ENCODE peak calls at places on chromosomes 12 and 14, in nine cellular contexts. X, C, Z, W, B, U, V, F and T are unnamed samples.

GRCh38 chr12:120890963-120891362 is 13.2 kb downstream of the SPPL3 start:
- DNase-seq in U (no peak), V (no peak), Z (peak), X (no peak), C (no peak), B (no peak), F (no peak), W (no peak), T (no peak)

GRCh38 chr14:30553311-30553989 is 5.5 kb upstream of the G2E3 start:
- DNase-seq in F (no peak), V (no peak), W (peak), Z (no peak), U (no peak), C (no peak), B (no peak), X (no peak), T (no peak)

GRCh38 chr14:26867171-26867757 is 269.4 kb upstream of the NOVA1 start:
- DNase-seq in X (no peak), U (no peak), F (no peak), V (no peak), Z (no peak), W (no peak), B (no peak), C (no peak), T (no peak)

GRCh38 chr12:18750087-18750486 is 12.2 kb downstream of the CAPZA3 start:
- DNase-seq in F (no peak), U (no peak), B (no peak), W (no peak), V (no peak), Z (no peak), X (no peak), C (no peak), T (no peak)

GRCh38 chr14:94903338-94903737 is 133.4 kb upstream of the GSC start:
- DNase-seq in W (no peak), B (no peak), Z (no peak), V (no peak), C (no peak), U (no peak), X (no peak), F (peak), T (peak)

GRCh38 chr14:33997611-33998010 is 46.7 kb upstream of the EGLN3 start:
- DNase-seq in F (no peak), Z (no peak), X (no peak), V (no peak), U (no peak), B (no peak), C (no peak), W (no peak), T (no peak)

GRCh38 chr12:39587247-39587646 is 32.4 kb downstream of the ABCD2 start:
- DNase-seq in V (no peak), C (no peak), F (no peak), W (peak), U (no peak), B (no peak), Z (no peak), X (no peak), T (no peak)

GRCh38 chr14:91108941-91109611 is 4.8 kb upstream of the DGLUCY start:
- DNase-seq in C (peak), V (no peak), X (peak), U (peak), W (no peak), F (peak), Z (peak), B (no peak), T (no peak)

GRCh38 chr12:89372584-89373370 is 20.5 kb upstream of the DUSP6 start:
- DNase-seq in B (no peak), U (no peak), F (no peak), C (no peak), Z (no peak), V (no peak), W (no peak), X (no peak), T (no peak)

GRCh38 chr12:103547929-103548328 is 39.1 kb upstream of the STAB2 start:
- DNase-seq in V (no peak), U (no peak), Z (no peak), C (no peak), X (no peak), W (no peak), B (no peak), F (no peak), T (no peak)

GRCh38 chr14:69755784-69756183 is 11.2 kb upstream of the SRSF5 start:
- DNase-seq in B (no peak), U (no peak), W (no peak), C (peak), Z (no peak), V (no peak), X (no peak), F (no peak), T (no peak)

GRCh38 chr12:108890208-108890607 is 10.3 kb downstream of the DAO start:
- DNase-seq in C (no peak), F (no peak), V (no peak), U (no peak), W (no peak), X (no peak), B (peak), Z (peak), T (peak)

GRCh38 chr12:56220611-56221232 is 1.0 kb downstream of the RNF41 start:
- DNase-seq in C (no peak), V (no peak), F (no peak), U (no peak), Z (peak), B (no peak), W (no peak), X (no peak), T (no peak)

GRCh38 chr12:42332301-42332894 is 6.4 kb downstream of the PPHLN1 start:
- DNase-seq in X (no peak), W (peak), V (no peak), B (no peak), F (no peak), Z (peak), C (no peak), U (no peak), T (no peak)

GRCh38 chr12:113149361-113150150 is at the start of gene CFAP73:
- DNase-seq in U (peak), V (no peak), X (peak), C (peak), W (peak), B (peak), Z (peak), F (no peak), T (no peak)

GRCh38 chr14:44914849-44915248 is 46.9 kb downstream of the KLHL28 start:
- DNase-seq in U (no peak), C (no peak), V (no peak), B (no peak), W (no peak), Z (no peak), F (no peak), X (no peak), T (no peak)

GRCh38 chr12:3122841-3123678 is 45.9 kb downstream of the TSPAN9 start:
- DNase-seq in Z (peak), F (no peak), U (peak), V (no peak), W (no peak), C (no peak), X (no peak), B (no peak), T (peak)

GRCh38 chr12:42234970-42235369 is 3.1 kb downstream of the YAF2 start:
- DNase-seq in V (no peak), X (no peak), U (no peak), C (no peak), W (no peak), Z (no peak), B (no peak), F (no peak), T (no peak)

GRCh38 chr12:57522887-57523705 is 472 bp downstream of the MBD6 start:
- DNase-seq in U (peak), V (peak), X (peak), F (peak), B (peak), C (peak), W (no peak), Z (peak), T (peak)

GRCh38 chr12:78183854-78184253 is 353.2 kb downstream of the NAV3 start:
- DNase-seq in B (no peak), X (no peak), Z (peak), F (no peak), U (no peak), C (no peak), V (no peak), W (no peak), T (no peak)

GRCh38 chr12:78864483-78865296 is at the start of gene SYT1:
- DNase-seq in C (peak), V (no peak), F (peak), W (no peak), Z (peak), B (peak), X (no peak), U (peak), T (peak)

GRCh38 chr12:76922821-76923315 is 44.0 kb upstream of the CSRP2 start:
- DNase-seq in B (no peak), V (no peak), W (no peak), U (no peak), Z (no peak), F (no peak), X (no peak), C (no peak), T (no peak)

GRCh38 chr12:84874125-84874824 is 38.3 kb downstream of the SLC6A15 start:
- DNase-seq in C (no peak), V (no peak), X (no peak), B (no peak), U (no peak), Z (peak), F (no peak), W (peak), T (no peak)

GRCh38 chr12:42568952-42569916 is 20.3 kb downstream of the PRICKLE1 start:
- DNase-seq in B (no peak), C (no peak), Z (peak), V (no peak), W (peak), X (no peak), U (no peak), F (no peak), T (no peak)

GRCh38 chr14:104429291-104429861 is 150.2 kb upstream of the C14orf180 start:
- DNase-seq in W (no peak), B (no peak), Z (no peak), V (peak), F (no peak), C (no peak), X (no peak), U (no peak), T (no peak)

GRCh38 chr12:45407188-45407850 is 191.4 kb downstream of the ANO6 start:
- DNase-seq in U (no peak), W (no peak), C (no peak), B (no peak), Z (no peak), X (peak), F (peak), V (no peak), T (no peak)

GRCh38 chr12:16583991-16584745 is 21.8 kb downstream of the LMO3 start:
- DNase-seq in B (no peak), U (no peak), C (no peak), F (no peak), X (no peak), W (no peak), Z (no peak), V (no peak), T (no peak)

GRCh38 chr12:93699271-93700141 is 22.3 kb downstream of the CRADD start:
- DNase-seq in Z (no peak), U (no peak), V (no peak), W (no peak), B (no peak), C (no peak), F (no peak), X (no peak), T (no peak)

GRCh38 chr14:106308839-106309389 is 782.5 kb downstream of the TMEM121 start:
- DNase-seq in Z (no peak), B (peak), V (no peak), W (no peak), U (no peak), X (peak), C (peak), F (no peak), T (peak)

GRCh38 chr14:78970677-78971076 is 800.5 kb downstream of the NRXN3 start:
- DNase-seq in C (no peak), V (no peak), U (no peak), W (no peak), Z (no peak), B (no peak), F (no peak), X (no peak), T (no peak)

GRCh38 chr12:42442888-42443287 is 116.9 kb downstream of the PPHLN1 start:
- DNase-seq in F (no peak), X (no peak), Z (no peak), W (no peak), B (no peak), U (no peak), C (no peak), V (no peak), T (no peak)

GRCh38 chr14:68574906-68575305 is 218.0 kb downstream of the ZFP36L1 start:
- DNase-seq in F (no peak), W (no peak), B (no peak), X (no peak), Z (no peak), U (no peak), V (no peak), C (no peak), T (no peak)

GRCh38 chr14:99887407-99887806 is 94.2 kb downstream of the EML1 start:
- DNase-seq in C (no peak), U (no peak), F (no peak), X (no peak), V (no peak), Z (no peak), W (no peak), B (no peak), T (no peak)

GRCh38 chr12:17214910-17215309 is 608.9 kb upstream of the LMO3 start:
- DNase-seq in Z (no peak), U (no peak), V (no peak), F (no peak), B (no peak), W (no peak), X (no peak), C (no peak), T (no peak)

GRCh38 chr12:57735952-57736742 is 2.4 kb downstream of the AGAP2 start:
- DNase-seq in U (no peak), V (no peak), Z (no peak), F (no peak), X (no peak), B (peak), C (no peak), W (no peak), T (peak)

GRCh38 chr12:110498984-110499706 is 2.8 kb downstream of the VPS29 start:
- DNase-seq in V (no peak), U (no peak), W (no peak), F (no peak), X (no peak), C (no peak), B (no peak), Z (no peak), T (no peak)

GRCh38 chr12:110502449-110502738 is 263 bp downstream of the RAD9B start:
- DNase-seq in Z (no peak), B (no peak), C (no peak), W (no peak), V (no peak), X (no peak), U (no peak), F (no peak), T (no peak)

GRCh38 chr12:110501378-110501721 is 561 bp downstream of the VPS29 start:
- DNase-seq in B (no peak), U (peak), V (no peak), C (no peak), F (no peak), X (peak), Z (peak), W (no peak), T (no peak)

GRCh38 chr12:110503432-110503831 is 1.3 kb downstream of the RAD9B start:
- DNase-seq in V (no peak), U (no peak), B (no peak), W (no peak), Z (no peak), X (no peak), F (no peak), C (no peak), T (no peak)

GRCh38 chr12:110501722-110502448 is at the start of the genes RAD9B and VPS29:
- DNase-seq in V (peak), U (peak), F (peak), Z (peak), B (peak), X (peak), W (peak), C (peak), T (peak)
- TF ChIP-seq POLR2A in V (peak), U (peak), F (peak), Z (peak), B (peak), X (no peak), W (peak), C (peak), T (peak)

GRCh38 chr12:12398026-12398859 is 41.4 kb downstream of the BORCS5 start:
- DNase-seq in V (no peak), Z (peak), U (peak), C (peak), F (peak), B (no peak), W (no peak), X (no peak), T (no peak)
- TF ChIP-seq POLR2AphosphoS5 in V (no peak), Z (no peak), U (peak), C (no peak), F (peak), B (no peak), W (no peak), X (peak), T (no peak)

DNA sequence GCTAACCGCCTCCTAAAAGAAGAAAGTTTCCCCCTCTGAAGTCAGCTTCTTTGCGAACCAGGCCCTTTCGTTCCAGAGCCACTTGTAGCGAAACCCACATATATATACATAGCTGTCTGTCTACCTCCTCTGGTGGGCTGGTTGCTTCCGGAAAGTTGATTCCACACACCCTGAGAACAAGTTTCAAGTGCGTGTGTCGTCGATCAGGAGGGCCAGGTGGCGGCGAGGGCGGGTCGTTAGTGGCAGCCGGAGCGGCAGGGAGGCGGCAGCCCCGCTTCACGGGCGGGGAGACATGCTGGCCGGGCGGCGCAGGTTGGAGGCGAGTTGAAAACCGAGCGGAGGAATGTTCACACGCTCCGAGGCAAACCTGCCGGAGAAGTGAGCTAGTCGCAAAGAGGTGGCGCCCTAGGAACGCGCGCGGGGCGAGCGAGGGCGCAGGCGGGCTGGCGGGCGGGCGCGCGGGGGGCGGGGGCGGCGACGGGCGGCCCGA is 2.6 kb downstream of the PTHLH start:
- DNase-seq in C (peak), U (peak), F (peak), X (peak), W (peak), Z (peak), B (peak), V (peak), T (peak)
- TF ChIP-seq POLR2A in C (no peak), U (no peak), F (no peak), X (no peak), W (no peak), Z (no peak), B (no peak), V (no peak), T (no peak)

GRCh38 chr14:24339284-24340151 is at the start of gene RIPK3:
- DNase-seq in F (no peak), Z (peak), U (no peak), B (peak), V (peak), X (peak), C (peak), W (no peak), T (peak)
- TF ChIP-seq POLR2AphosphoS5 in F (no peak), Z (no peak), U (no peak), B (no peak), V (no peak), X (peak), C (peak), W (no peak), T (peak)

DNA sequence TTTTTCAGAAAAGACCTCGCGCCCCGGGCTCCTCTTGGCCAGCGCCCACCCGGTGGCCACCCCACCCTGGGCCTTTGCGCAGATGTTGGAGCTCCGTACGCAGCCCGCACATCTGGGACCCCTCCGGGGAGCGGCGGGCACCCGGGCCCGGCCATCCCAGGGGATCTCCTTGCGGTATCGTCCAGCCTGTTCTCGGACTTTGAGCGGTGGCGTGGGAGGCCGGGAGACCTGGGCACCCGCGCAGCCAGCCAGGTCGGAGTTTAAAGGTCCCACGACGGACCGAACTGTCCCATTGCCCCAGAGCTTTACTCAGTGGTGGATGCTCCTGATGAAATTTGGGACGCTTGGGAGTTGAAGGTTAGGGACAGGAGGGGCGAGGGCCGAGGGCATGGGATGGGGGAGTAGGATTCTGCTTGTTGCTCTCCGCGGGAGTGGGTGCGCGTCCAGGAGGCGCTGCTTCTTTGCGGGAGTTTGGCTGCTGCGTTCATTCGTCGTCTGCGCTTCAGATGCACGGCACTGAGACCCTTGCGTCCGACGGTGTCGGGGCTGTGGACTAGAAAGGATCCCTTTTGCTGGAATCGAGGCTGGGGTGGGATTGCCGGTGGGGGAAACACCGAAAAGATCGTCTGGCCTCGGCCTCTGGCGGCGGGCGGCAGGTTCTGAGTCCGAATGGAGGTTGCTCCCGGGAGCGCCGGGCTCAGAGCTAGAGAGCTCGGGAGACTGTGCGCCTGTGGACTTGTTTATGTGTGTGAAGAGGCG is 1.4 kb downstream of the NTF3 start:
- DNase-seq in U (no peak), Z (no peak), W (no peak), V (no peak), B (no peak), X (no peak), F (no peak), C (no peak), T (no peak)
- TF ChIP-seq POLR2A in U (no peak), Z (no peak), W (no peak), V (no peak), B (no peak), X (no peak), F (no peak), C (no peak), T (no peak)

GRCh38 chr12:4705824-4706223 is 14.4 kb upstream of the GALNT8 start:
- DNase-seq in X (no peak), W (no peak), Z (no peak), V (no peak), F (no peak), B (no peak), C (no peak), U (no peak), T (no peak)

GRCh38 chr12:4701863-4702262 is 18.3 kb upstream of the GALNT8 start:
- DNase-seq in Z (no peak), F (no peak), V (no peak), C (no peak), U (no peak), X (no peak), B (no peak), W (no peak), T (no peak)

GRCh38 chr12:4701383-4701782 is 18.8 kb upstream of the GALNT8 start:
- DNase-seq in Z (no peak), W (no peak), V (no peak), C (no peak), X (no peak), U (no peak), B (no peak), F (peak), T (no peak)

GRCh38 chr12:4703676-4704075 is 16.5 kb upstream of the GALNT8 start:
- DNase-seq in C (no peak), U (no peak), B (no peak), W (no peak), F (no peak), V (no peak), X (no peak), Z (no peak), T (no peak)

GRCh38 chr12:4700621-4701026 is 19.6 kb upstream of the GALNT8 start:
- DNase-seq in Z (no peak), F (peak), U (peak), W (no peak), X (no peak), B (no peak), V (no peak), C (no peak), T (no peak)
- TF ChIP-seq POLR2AphosphoS5 in Z (no peak), F (peak), U (peak), W (no peak), X (no peak), B (no peak), V (no peak), C (no peak), T (no peak)